ENCODE peak calls at places on chromosomes 2 and 18, in nine cellular contexts. A is cardiac muscle cell; P is CD8-positive, alpha-beta T cell; X is SJCRH30; C is testis; T is sigmoid colon; G is dorsolateral prefrontal cortex; R is tibial artery; W is GM23248. F is an unnamed sample. For H3K27me3, the result is how much of the 10 kb centered on the place peaks cover.

GRCh38 chr2:134320930-134321329 is 67.1 kb downstream of the MGAT5 start:
- DNase-seq in W (no peak), P (peak), G (no peak), A (no peak), C (no peak), T (no peak), R (no peak), X (no peak), F (no peak)

GRCh38 chr18:42486296-42486695 is 531.3 kb downstream of the PIK3C3 start:
- DNase-seq in W (no peak), T (no peak), P (no peak), R (no peak), X (no peak), C (no peak), A (no peak), G (no peak), F (no peak)

GRCh38 chr2:112541315-112542122 is 746 bp upstream of the POLR1B start:
- DNase-seq in G (no peak), X (peak), W (peak), R (peak), C (peak), P (peak), T (peak), A (peak), F (peak)

GRCh38 chr2:31138037-31138962 is at the start of gene GALNT14:
- DNase-seq in R (peak), G (peak), A (peak), X (no peak), C (peak), W (peak), T (peak), P (no peak), F (peak)

GRCh38 chr18:24271381-24272331 is 126.0 kb downstream of the OSBPL1A start:
- DNase-seq in R (peak), P (no peak), X (peak), G (peak), W (peak), A (peak), C (peak), T (peak), F (peak)

GRCh38 chr2:15560404-15560987 is 638 bp downstream of the NBAS start:
- DNase-seq in A (peak), G (no peak), C (peak), X (peak), P (no peak), W (peak), T (no peak), R (no peak), F (no peak)

GRCh38 chr2:179768765-179769164 is 92.6 kb downstream of the ZNF385B start:
- DNase-seq in X (no peak), G (no peak), P (no peak), A (peak), C (no peak), R (no peak), W (peak), T (no peak), F (no peak)

GRCh38 chr2:63740943-63741342 is 100.8 kb upstream of the UGP2 start:
- DNase-seq in A (peak), W (peak), T (no peak), R (no peak), X (no peak), C (no peak), G (no peak), P (no peak), F (no peak)

GRCh38 chr18:45197526-45197970 is 417.7 kb upstream of the SLC14A2 start:
- DNase-seq in G (no peak), W (peak), C (no peak), X (peak), T (no peak), A (peak), R (no peak), P (no peak), F (no peak)

GRCh38 chr2:160352492-160352891 is 141.1 kb downstream of the RBMS1 start:
- DNase-seq in C (no peak), A (peak), R (no peak), X (no peak), G (no peak), P (no peak), T (no peak), W (peak), F (no peak)

GRCh38 chr2:218812096-218812815 is 19.3 kb downstream of the PRKAG3 start:
- DNase-seq in P (no peak), G (no peak), T (no peak), X (no peak), C (no peak), W (no peak), R (no peak), A (no peak), F (peak)

GRCh38 chr18:54878662-54879058 is 50.4 kb downstream of the RAB27B start:
- DNase-seq in X (no peak), A (no peak), P (no peak), R (no peak), W (peak), G (no peak), T (no peak), C (no peak), F (no peak)

GRCh38 chr2:3112131-3112530 is 265.5 kb downstream of the EIPR1 start:
- DNase-seq in G (no peak), A (no peak), C (no peak), T (peak), X (no peak), R (peak), P (no peak), W (no peak), F (peak)

GRCh38 chr18:48996901-48997463 is 46.2 kb upstream of the SMAD7 start:
- DNase-seq in T (no peak), A (no peak), W (peak), P (no peak), X (no peak), C (no peak), R (no peak), G (no peak), F (no peak)

GRCh38 chr2:24912523-24912922 is 7.5 kb downstream of the ADCY3 start:
- DNase-seq in G (no peak), P (no peak), T (no peak), X (no peak), A (no peak), W (no peak), C (no peak), R (no peak), F (no peak)

GRCh38 chr2:24920813-24921441 is 890 bp upstream of the ADCY3 start:
- DNase-seq in X (no peak), G (no peak), A (no peak), T (no peak), W (no peak), P (no peak), R (peak), C (no peak), F (peak)

GRCh38 chr2:8797682-8798081 is 39.7 kb downstream of the KIDINS220 start:
- DNase-seq in P (no peak), X (no peak), G (no peak), W (peak), A (peak), T (no peak), C (no peak), R (no peak), F (no peak)

GRCh38 chr2:196077821-196078220 is 9.2 kb upstream of the DNAH7 start:
- DNase-seq in A (no peak), C (no peak), X (no peak), R (no peak), P (no peak), G (no peak), T (no peak), W (peak), F (no peak)

GRCh38 chr18:13236411-13236810 is 17.9 kb downstream of the LDLRAD4 start:
- DNase-seq in W (no peak), R (peak), G (no peak), C (no peak), X (no peak), T (no peak), P (no peak), A (no peak), F (no peak)

GRCh38 chr18:23778828-23779227 is 89.6 kb downstream of the LAMA3 start:
- DNase-seq in R (no peak), T (no peak), W (no peak), G (no peak), P (no peak), C (no peak), X (no peak), A (no peak), F (no peak)

GRCh38 chr2:201466050-201466660 is 14.6 kb downstream of the STRADB start:
- DNase-seq in G (no peak), R (no peak), C (no peak), A (peak), P (no peak), W (peak), X (peak), T (no peak), F (no peak)

GRCh38 chr2:214774108-214774507 is 35.4 kb downstream of the BARD1 start:
- DNase-seq in T (no peak), A (no peak), C (no peak), X (no peak), R (no peak), P (no peak), G (no peak), W (peak), F (no peak)

GRCh38 chr2:109376115-109376514 is 237.7 kb downstream of the SEPTIN10 start:
- DNase-seq in X (no peak), C (no peak), G (no peak), T (peak), A (no peak), P (no peak), W (peak), R (no peak), F (peak)

GRCh38 chr2:237128026-237128703 is 42.5 kb downstream of the COPS8 start:
- DNase-seq in P (no peak), C (peak), A (peak), X (peak), G (no peak), T (peak), R (peak), W (peak), F (peak)

GRCh38 chr2:52510432-52510831 is 1257.2 kb upstream of the CHAC2 start:
- DNase-seq in C (no peak), X (no peak), G (no peak), P (no peak), W (no peak), R (no peak), A (no peak), T (no peak), F (no peak)

GRCh38 chr2:11778923-11779757 is 32.7 kb downstream of the LPIN1 start:
- DNase-seq in P (peak), A (peak), C (peak), R (peak), W (peak), G (peak), X (peak), T (peak), F (peak)

GRCh38 chr2:178747767-178748166 is 59.5 kb downstream of the TTN start:
- DNase-seq in X (no peak), R (no peak), A (no peak), P (no peak), C (no peak), T (no peak), G (no peak), W (peak), F (no peak)

GRCh38 chr2:233438573-233439147 is 84.4 kb downstream of the DGKD start:
- DNase-seq in R (peak), C (no peak), T (peak), X (no peak), W (no peak), A (no peak), P (no peak), G (no peak), F (no peak)

GRCh38 chr2:11582526-11583202 is 48.8 kb downstream of the GREB1 start:
- DNase-seq in X (peak), P (peak), W (peak), R (peak), C (peak), T (peak), G (no peak), A (peak), F (peak)

GRCh38 chr18:33745396-33745795 is 167.4 kb downstream of the ASXL3 start:
- DNase-seq in C (no peak), W (no peak), R (no peak), X (no peak), T (peak), A (no peak), G (no peak), P (no peak), F (no peak)

GRCh38 chr2:260507-261161 is 3.2 kb downstream of the SH3YL1 start:
- DNase-seq in X (no peak), W (no peak), A (no peak), C (no peak), T (no peak), P (no peak), R (no peak), G (no peak), F (no peak)

GRCh38 chr2:57669570-57669969 is 377.0 kb upstream of the VRK2 start:
- DNase-seq in C (no peak), A (no peak), G (no peak), R (no peak), X (no peak), P (no peak), T (no peak), W (no peak), F (no peak)

GRCh38 chr18:23145613-23146012 is 10.3 kb downstream of the CABLES1 start:
- DNase-seq in X (no peak), W (no peak), A (no peak), C (no peak), T (no peak), P (no peak), R (no peak), G (no peak), F (no peak)

GRCh38 chr18:13437801-13438506 is 219.4 kb downstream of the LDLRAD4 start:
- DNase-seq in C (no peak), A (no peak), X (no peak), R (peak), T (peak), G (no peak), W (no peak), P (peak), F (no peak)

GRCh38 chr2:133498166-133498565 is 70.1 kb downstream of the NCKAP5 start:
- DNase-seq in R (no peak), G (no peak), A (no peak), T (no peak), P (no peak), C (no peak), W (no peak), X (no peak), F (no peak)

GRCh38 chr2:70019096-70019495 is 57.7 kb upstream of the ASPRV1 start:
- DNase-seq in T (no peak), W (no peak), G (no peak), P (no peak), C (no peak), A (no peak), X (no peak), R (no peak), F (no peak)

GRCh38 chr2:69345434-69345833 is 41.6 kb downstream of the GFPT1 start:
- DNase-seq in T (no peak), X (no peak), P (no peak), W (peak), A (peak), C (no peak), R (no peak), G (no peak), F (no peak)

GRCh38 chr2:191649519-191649918 is 28.4 kb upstream of the NABP1 start:
- DNase-seq in P (no peak), C (no peak), R (no peak), T (no peak), W (no peak), G (no peak), A (no peak), X (no peak), F (no peak)

GRCh38 chr2:191645032-191645431 is 32.9 kb upstream of the NABP1 start:
- DNase-seq in G (no peak), W (no peak), A (no peak), P (no peak), T (no peak), R (no peak), X (no peak), C (no peak), F (no peak)

GRCh38 chr2:191643425-191643824 is 34.5 kb upstream of the NABP1 start:
- DNase-seq in P (no peak), C (no peak), T (no peak), A (no peak), R (no peak), X (no peak), G (no peak), W (no peak), F (no peak)

GRCh38 chr2:191645807-191646611 is 31.9 kb upstream of the NABP1 start:
- DNase-seq in X (no peak), P (no peak), R (no peak), G (no peak), A (no peak), C (no peak), W (peak), T (no peak), F (no peak)

GRCh38 chr2:191646612-191646902 is 31.4 kb upstream of the NABP1 start:
- DNase-seq in C (no peak), T (no peak), R (no peak), A (peak), P (no peak), W (peak), X (no peak), G (no peak), F (no peak)
- H3K27me3 ChIP-seq in C (under half), T (under half), R (under half), A (under half), P (under half), W (under half), X (under half), G (under half), F (under half)

GRCh38 chr2:27291865-27292264 is 9.6 kb downstream of the TRIM54 start:
- DNase-seq in T (no peak), G (no peak), C (no peak), P (no peak), A (no peak), W (no peak), R (no peak), X (no peak), F (peak)

GRCh38 chr2:27294928-27295327 is 12.7 kb downstream of the TRIM54 start:
- DNase-seq in T (no peak), G (no peak), R (no peak), C (no peak), W (no peak), A (no peak), P (no peak), X (no peak), F (no peak)

GRCh38 chr2:27296466-27296865 is 11.8 kb downstream of the UCN start:
- DNase-seq in X (no peak), P (no peak), T (no peak), G (no peak), W (peak), A (no peak), C (no peak), R (no peak), F (no peak)

GRCh38 chr2:27298391-27299080 is 9.7 kb downstream of the UCN start:
- DNase-seq in P (no peak), C (no peak), A (peak), T (no peak), W (no peak), R (no peak), X (no peak), G (no peak), F (no peak)

GRCh38 chr2:27297195-27297594 is 11.1 kb downstream of the UCN start:
- DNase-seq in R (no peak), W (no peak), P (no peak), T (no peak), G (no peak), A (no peak), X (no peak), C (no peak), F (no peak)
- H3K27me3 ChIP-seq in R (under half), W (under half), P (under half), T (under half), G (under half), A (under half), X (under half), C (under half), F (under half)

GRCh38 chr2:199223791-199224190 is 233.9 kb downstream of the SATB2 start:
- DNase-seq in G (no peak), R (no peak), T (no peak), C (no peak), W (peak), X (no peak), P (no peak), A (peak), F (no peak)

GRCh38 chr2:199216253-199216652 is 241.5 kb downstream of the SATB2 start:
- DNase-seq in C (no peak), G (no peak), X (no peak), A (no peak), R (no peak), W (no peak), T (no peak), P (no peak), F (no peak)

DNA sequence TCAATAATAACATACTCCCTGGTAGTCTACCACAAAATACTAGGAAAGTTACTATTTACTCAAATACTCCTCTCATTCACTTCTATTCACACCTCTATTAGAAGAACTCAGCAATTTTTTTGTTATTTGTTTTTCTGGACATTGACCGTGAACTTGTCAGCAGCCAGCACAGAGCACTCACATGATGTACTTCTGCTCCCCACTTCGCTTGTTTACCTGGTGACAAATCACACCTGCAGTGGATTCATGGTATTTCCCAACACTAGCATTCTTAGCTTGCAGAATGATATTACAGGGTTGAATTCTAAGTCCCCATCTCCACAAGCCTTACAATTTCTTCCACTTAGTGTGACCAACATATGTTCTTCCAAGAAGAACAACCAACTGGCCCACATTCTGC is 238.2 kb downstream of the SATB2 start:
- DNase-seq in G (no peak), A (no peak), C (no peak), T (no peak), R (no peak), W (no peak), P (no peak), X (no peak), F (no peak)
- H3K27me3 ChIP-seq in G (under half), A (under half), C (under half), T (under half), R (under half), W (under half), P (under half), X (under half), F (under half)

GRCh38 chr18:52340466-52341378 is 725 bp downstream of the DCC start:
- DNase-seq in A (no peak), R (no peak), X (no peak), P (no peak), T (no peak), G (peak), C (no peak), W (no peak), F (peak)
- H3K27me3 ChIP-seq in A (half or more), R (under half), X (under half), P (under half), T (under half), G (under half), C (under half), W (under half), F (under half)

GRCh38 chr2:241810304-241811208 is 1.6 kb downstream of the NEU4 start:
- DNase-seq in R (peak), A (no peak), W (no peak), T (peak), X (no peak), P (no peak), C (no peak), G (peak), F (peak)
- H3K27me3 ChIP-seq in R (under half), A (under half), W (under half), T (under half), X (under half), P (under half), C (under half), G (under half), F (under half)

GRCh38 chr2:199469514-199470360 is 12.0 kb upstream of the SATB2 start:
- DNase-seq in A (no peak), G (no peak), W (no peak), X (no peak), R (no peak), C (no peak), T (no peak), P (no peak), F (peak)
- H3K27me3 ChIP-seq in A (half or more), G (under half), W (under half), X (under half), R (under half), C (under half), T (half or more), P (half or more), F (half or more)

F was measured in H7.